ENCODE peak calls at places on chromosomes 16 and 17, in seven cellular contexts. Q, N, W, D, P, O and C are unnamed samples.

GRCh38 chr16:85579199-85579598 is 33.9 kb upstream of the GSE1 start:
- DNase-seq in D (no peak), O (no peak), N (no peak), Q (peak), P (no peak), W (peak), C (no peak)

GRCh38 chr16:19929062-19929511 is 44.4 kb upstream of the GPRC5B start:
- DNase-seq in Q (no peak), D (no peak), O (no peak), W (no peak), N (no peak), P (no peak), C (no peak)

GRCh38 chr16:610513-611381 is 20.0 kb upstream of the WFIKKN1 start:
- DNase-seq in W (peak), D (peak), Q (peak), O (peak), N (peak), P (peak), C (no peak)

GRCh38 chr16:8768701-8769100 is 28.7 kb downstream of the TMEM186 start:
- DNase-seq in D (no peak), Q (peak), N (no peak), P (no peak), W (peak), O (no peak), C (no peak)

GRCh38 chr16:720990-721764 is at the start of gene ANTKMT:
- DNase-seq in W (peak), P (peak), N (peak), Q (peak), O (peak), D (no peak), C (peak)

GRCh38 chr17:49676276-49676868 is 1.5 kb downstream of the SPOP start:
- DNase-seq in O (no peak), Q (peak), N (no peak), W (peak), D (no peak), P (no peak), C (no peak)

GRCh38 chr16:1375298-1375640 is 23.5 kb downstream of the GNPTG start:
- DNase-seq in P (no peak), Q (no peak), N (no peak), D (no peak), W (no peak), O (no peak), C (no peak)

GRCh38 chr17:18043491-18043890 is 4.3 kb downstream of the GID4 start:
- DNase-seq in D (no peak), Q (peak), W (peak), N (no peak), P (no peak), O (no peak), C (no peak)

GRCh38 chr16:16150117-16150877 is 73.0 kb downstream of the ABCC6 start:
- DNase-seq in W (peak), P (peak), D (peak), O (no peak), N (no peak), Q (peak), C (no peak)

GRCh38 chr16:24499193-24499814 is 40.1 kb upstream of the RBBP6 start:
- DNase-seq in D (peak), Q (peak), O (peak), N (peak), P (no peak), W (peak), C (no peak)

GRCh38 chr16:2308089-2308962 is 32.2 kb downstream of the ABCA3 start:
- DNase-seq in W (no peak), N (no peak), Q (no peak), D (no peak), P (no peak), O (no peak), C (no peak)

GRCh38 chr17:57136355-57136754 is 51.3 kb downstream of the AKAP1 start:
- DNase-seq in D (no peak), W (peak), P (no peak), O (no peak), Q (no peak), N (no peak), C (no peak)

GRCh38 chr16:75038036-75038959 is 39.5 kb downstream of the ZNRF1 start:
- DNase-seq in O (no peak), N (no peak), D (no peak), P (no peak), W (no peak), Q (peak), C (no peak)

GRCh38 chr17:45740553-45741330 is 43.4 kb upstream of the CRHR1 start:
- DNase-seq in N (peak), P (peak), Q (peak), D (peak), W (peak), O (peak), C (no peak)

GRCh38 chr16:86772671-86773338 is 194.5 kb downstream of the FOXL1 start:
- DNase-seq in P (no peak), Q (peak), O (no peak), N (no peak), W (no peak), D (no peak), C (no peak)

GRCh38 chr17:7807206-7807605 is 26.8 kb upstream of the KDM6B start:
- DNase-seq in W (no peak), D (no peak), O (no peak), Q (no peak), P (no peak), N (no peak), C (no peak)

GRCh38 chr17:3005696-3006095 is 57.7 kb downstream of the OR1D5 start:
- DNase-seq in N (no peak), Q (no peak), O (no peak), W (no peak), P (no peak), D (no peak), C (no peak)

GRCh38 chr17:11251561-11252107 is 10.6 kb downstream of the SHISA6 start:
- DNase-seq in P (no peak), O (no peak), Q (no peak), D (no peak), W (no peak), N (no peak), C (no peak)

GRCh38 chr17:7572338-7572587 is 7.2 kb upstream of the CD68 start:
- DNase-seq in D (no peak), W (no peak), O (no peak), N (no peak), P (no peak), Q (no peak), C (no peak)

GRCh38 chr17:17408236-17408794 is 68.5 kb upstream of the MED9 start:
- DNase-seq in O (no peak), N (no peak), D (no peak), P (no peak), Q (no peak), W (no peak), C (no peak)

GRCh38 chr16:84785843-84786538 is 33.8 kb upstream of the CRISPLD2 start:
- DNase-seq in Q (peak), P (no peak), W (no peak), D (no peak), O (no peak), N (no peak), C (no peak)

GRCh38 chr17:47289302-47289701 is 34.5 kb upstream of the EFCAB13 start:
- DNase-seq in W (no peak), Q (no peak), D (no peak), P (no peak), O (no peak), N (no peak), C (no peak)

GRCh38 chr17:46157443-46158107 is 35.7 kb downstream of the KANSL1 start:
- DNase-seq in P (no peak), W (no peak), N (no peak), D (no peak), O (no peak), Q (peak), C (no peak)

GRCh38 chr17:8719291-8720246 is 25.1 kb downstream of the CCDC42 start:
- DNase-seq in Q (no peak), N (no peak), O (no peak), P (no peak), W (no peak), D (no peak), C (no peak)

GRCh38 chr17:43880420-43880991 is 26.8 kb downstream of the MPP2 start:
- DNase-seq in W (peak), P (peak), Q (peak), O (peak), N (peak), D (no peak), C (no peak)

GRCh38 chr17:40556884-40557414 is 8.3 kb downstream of the CCR7 start:
- DNase-seq in W (no peak), N (peak), D (no peak), O (peak), P (no peak), Q (no peak), C (no peak)

GRCh38 chr17:68441064-68441770 is 16.1 kb downstream of the WIPI1 start:
- DNase-seq in P (no peak), W (no peak), O (no peak), Q (no peak), N (no peak), D (no peak), C (no peak)

GRCh38 chr17:66135219-66135618 is 56.7 kb downstream of the CEP112 start:
- DNase-seq in P (no peak), N (no peak), W (no peak), Q (no peak), O (no peak), D (no peak), C (no peak)

GRCh38 chr16:54934536-54935410 is 4.1 kb downstream of the IRX5 start:
- DNase-seq in Q (peak), W (peak), N (no peak), D (no peak), O (no peak), P (no peak), C (no peak)

GRCh38 chr17:79904865-79905264 is 65.6 kb upstream of the CBX4 start:
- DNase-seq in D (no peak), P (no peak), Q (no peak), O (no peak), N (no peak), W (no peak), C (no peak)

GRCh38 chr17:76551685-76552084 is 11.8 kb downstream of the PRCD start:
- DNase-seq in P (no peak), Q (no peak), W (no peak), N (no peak), O (no peak), D (no peak), C (no peak)

GRCh38 chr16:16120382-16121184 is 102.7 kb downstream of the ABCC6 start:
- DNase-seq in W (no peak), N (no peak), Q (no peak), D (peak), O (no peak), P (peak), C (no peak)

GRCh38 chr16:68094614-68094934 is 9.4 kb downstream of the NFATC3 start:
- DNase-seq in N (no peak), P (no peak), O (no peak), D (no peak), Q (no peak), W (no peak), C (no peak)

GRCh38 chr17:63817736-63818385 is 9.4 kb upstream of the PSMC5 start:
- DNase-seq in O (no peak), Q (no peak), W (no peak), N (no peak), D (no peak), P (no peak), C (no peak)